ENCODE peak calls at places on chromosomes 3 and 15, in nine cellular contexts. P is astrocyte; C is mesothelial cell of epicardium; L is AG09309; I is cardiac muscle cell; B is tibial nerve; H is lung; Z is left ventricle myocardium inferior; R is CD8-positive, alpha-beta T cell. D is an unnamed sample.

GRCh38 chr3:184741259-184741556 is 29.3 kb upstream of the MAGEF1 start:
- DNase-seq in P (no peak), C (no peak), L (no peak), I (no peak), B (no peak), H (no peak), Z (no peak), R (no peak), D (no peak)

GRCh38 chr3:105502333-105502732 is 135.6 kb downstream of the ALCAM start:
- DNase-seq in P (no peak), C (no peak), L (no peak), I (no peak), B (no peak), H (no peak), Z (no peak), R (no peak), D (no peak)

GRCh38 chr15:101399431-101399830 is 90.1 kb downstream of the PCSK6 start:
- DNase-seq in P (no peak), C (peak), L (no peak), I (no peak), B (no peak), H (no peak), Z (no peak), R (no peak), D (no peak)

GRCh38 chr15:63908986-63909385 is 75.2 kb upstream of the HERC1 start:
- DNase-seq in P (peak), C (no peak), L (no peak), I (no peak), B (no peak), H (no peak), Z (no peak), R (no peak), D (peak)

GRCh38 chr3:47162695-47163022 is 1.3 kb downstream of the SETD2 start:
- DNase-seq in P (no peak), C (no peak), L (no peak), I (no peak), B (no peak), H (no peak), Z (no peak), R (no peak), D (no peak)

GRCh38 chr15:83692820-83693581 is 39.1 kb downstream of the ADAMTSL3 start:
- DNase-seq in P (no peak), C (no peak), L (no peak), I (peak), B (no peak), H (no peak), Z (no peak), R (no peak), D (no peak)

GRCh38 chr15:59166156-59166555 is 40.5 kb upstream of the LDHAL6B start:
- DNase-seq in P (no peak), C (no peak), L (peak), I (no peak), B (no peak), H (no peak), Z (no peak), R (no peak), D (no peak)

GRCh38 chr15:70066422-70066821 is 31.3 kb downstream of the TLE3 start:
- DNase-seq in P (no peak), C (no peak), L (no peak), I (no peak), B (no peak), H (no peak), Z (no peak), R (no peak), D (peak)

GRCh38 chr15:100560323-100560722 is 31.6 kb upstream of the CERS3 start:
- DNase-seq in P (no peak), C (no peak), L (no peak), I (no peak), B (no peak), H (no peak), Z (no peak), R (no peak), D (no peak)

GRCh38 chr3:146469206-146470017 is at the start of gene PLSCR2:
- DNase-seq in P (no peak), C (no peak), L (no peak), I (peak), B (peak), H (peak), Z (peak), R (peak), D (no peak)

GRCh38 chr3:61315874-61316273 is 64.6 kb upstream of the FHIT start:
- DNase-seq in P (no peak), C (peak), L (no peak), I (peak), B (no peak), H (no peak), Z (no peak), R (no peak), D (no peak)

GRCh38 chr3:146781059-146781458 is 175.9 kb upstream of the PLSCR5 start:
- DNase-seq in P (no peak), C (no peak), L (no peak), I (no peak), B (no peak), H (no peak), Z (no peak), R (no peak), D (no peak)

GRCh38 chr3:9349321-9350117 is 13.3 kb upstream of the THUMPD3 start:
- DNase-seq in P (peak), C (no peak), L (peak), I (no peak), B (no peak), H (no peak), Z (no peak), R (no peak), D (peak)

GRCh38 chr3:29567505-29567904 is 286.6 kb downstream of the RBMS3 start:
- DNase-seq in P (no peak), C (no peak), L (no peak), I (no peak), B (no peak), H (no peak), Z (no peak), R (no peak), D (no peak)

GRCh38 chr15:77634266-77634962 is 1.7 kb upstream of the LINGO1 start:
- DNase-seq in P (peak), C (peak), L (no peak), I (peak), B (peak), H (peak), Z (peak), R (peak), D (peak)

GRCh38 chr15:64284037-64284436 is 71.9 kb downstream of the CSNK1G1 start:
- DNase-seq in P (peak), C (no peak), L (peak), I (no peak), B (peak), H (no peak), Z (no peak), R (no peak), D (peak)

GRCh38 chr3:38397320-38397719 is 50.7 kb downstream of the XYLB start:
- DNase-seq in P (peak), C (peak), L (no peak), I (peak), B (no peak), H (peak), Z (peak), R (no peak), D (no peak)

GRCh38 chr3:65376426-65376825 is 662.3 kb downstream of the MAGI1 start:
- DNase-seq in P (no peak), C (no peak), L (no peak), I (no peak), B (no peak), H (no peak), Z (no peak), R (no peak), D (no peak)

GRCh38 chr3:101814835-101815234 is 34.5 kb upstream of the NFKBIZ start:
- DNase-seq in P (no peak), C (no peak), L (no peak), I (no peak), B (no peak), H (no peak), Z (no peak), R (no peak), D (no peak)

GRCh38 chr3:187958432-187959003 is 195.4 kb upstream of the LPP start:
- DNase-seq in P (no peak), C (no peak), L (no peak), I (no peak), B (no peak), H (no peak), Z (no peak), R (peak), D (no peak)

GRCh38 chr3:81760924-81761903 is at the start of gene GBE1:
- DNase-seq in P (peak), C (peak), L (peak), I (peak), B (peak), H (peak), Z (peak), R (peak), D (peak)
- TF ChIP-seq CTCF in P (peak), C (no peak), L (peak), I (peak), B (peak), H (peak), Z (peak), R (peak), D (peak)

DNA sequence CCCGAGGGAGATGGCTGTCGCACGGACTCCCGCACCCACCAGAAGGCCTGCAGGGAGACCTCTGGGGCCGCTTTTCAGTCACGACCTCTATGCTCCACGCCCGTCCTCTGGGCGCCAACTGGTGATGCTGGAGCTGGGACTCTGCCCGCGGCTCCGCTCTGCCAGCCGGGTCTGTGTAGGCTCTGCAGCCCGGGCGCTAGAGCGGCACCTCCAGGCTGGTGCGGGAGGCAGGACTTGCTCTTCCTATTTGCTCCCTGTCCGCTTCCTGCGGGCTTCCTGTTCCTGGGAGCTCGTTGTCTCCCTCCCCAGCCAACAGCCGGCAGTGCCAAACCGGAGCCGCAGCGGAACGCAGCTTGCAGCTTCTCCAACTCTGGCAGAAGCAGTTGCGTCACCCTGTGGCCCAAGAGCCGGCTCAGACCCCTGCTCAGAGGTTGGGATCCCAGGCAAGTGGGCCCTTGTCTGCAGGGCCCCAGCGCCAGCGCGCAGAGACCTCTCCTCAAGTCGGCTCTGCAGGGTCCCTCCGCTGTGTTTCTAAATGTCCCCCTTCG is 285.9 kb downstream of the XXYLT1 start:
- DNase-seq in P (peak), C (peak), L (no peak), I (peak), B (peak), H (peak), Z (peak), R (no peak), D (peak)
- TF ChIP-seq CTCF in P (peak), C (no peak), L (peak), I (peak), B (peak), H (no peak), Z (peak), R (no peak), D (peak)

GRCh38 chr3:175075269-175075668 is 216.1 kb downstream of the NAALADL2 start:
- DNase-seq in P (peak), C (no peak), L (no peak), I (no peak), B (no peak), H (no peak), Z (no peak), R (no peak), D (no peak)
- TF ChIP-seq CTCF in P (no peak), C (no peak), L (no peak), I (no peak), B (no peak), H (no peak), Z (no peak), R (no peak), D (no peak)

GRCh38 chr3:6989608-6990291 is 128.8 kb downstream of the GRM7 start:
- DNase-seq in P (no peak), C (no peak), L (no peak), I (no peak), B (no peak), H (no peak), Z (no peak), R (no peak), D (no peak)

GRCh38 chr3:6994081-6994668 is 133.3 kb downstream of the GRM7 start:
- DNase-seq in P (peak), C (no peak), L (no peak), I (peak), B (no peak), H (no peak), Z (no peak), R (no peak), D (no peak)
- TF ChIP-seq CTCF in P (no peak), C (no peak), L (no peak), I (no peak), B (no peak), H (no peak), Z (peak), R (no peak), D (peak)

GRCh38 chr15:24039683-24040082 is 352.6 kb upstream of the NDN start:
- DNase-seq in P (no peak), C (no peak), L (no peak), I (no peak), B (no peak), H (no peak), Z (no peak), R (no peak), D (no peak)
- TF ChIP-seq CTCF in P (peak), C (no peak), L (no peak), I (no peak), B (no peak), H (no peak), Z (no peak), R (no peak), D (no peak)

GRCh38 chr3:17195856-17196604 is 311.3 kb downstream of the PLCL2 start:
- DNase-seq in P (no peak), C (no peak), L (peak), I (peak), B (no peak), H (no peak), Z (no peak), R (no peak), D (no peak)
- TF ChIP-seq CTCF in P (no peak), C (no peak), L (peak), I (peak), B (no peak), H (no peak), Z (peak), R (no peak), D (peak)

DNA sequence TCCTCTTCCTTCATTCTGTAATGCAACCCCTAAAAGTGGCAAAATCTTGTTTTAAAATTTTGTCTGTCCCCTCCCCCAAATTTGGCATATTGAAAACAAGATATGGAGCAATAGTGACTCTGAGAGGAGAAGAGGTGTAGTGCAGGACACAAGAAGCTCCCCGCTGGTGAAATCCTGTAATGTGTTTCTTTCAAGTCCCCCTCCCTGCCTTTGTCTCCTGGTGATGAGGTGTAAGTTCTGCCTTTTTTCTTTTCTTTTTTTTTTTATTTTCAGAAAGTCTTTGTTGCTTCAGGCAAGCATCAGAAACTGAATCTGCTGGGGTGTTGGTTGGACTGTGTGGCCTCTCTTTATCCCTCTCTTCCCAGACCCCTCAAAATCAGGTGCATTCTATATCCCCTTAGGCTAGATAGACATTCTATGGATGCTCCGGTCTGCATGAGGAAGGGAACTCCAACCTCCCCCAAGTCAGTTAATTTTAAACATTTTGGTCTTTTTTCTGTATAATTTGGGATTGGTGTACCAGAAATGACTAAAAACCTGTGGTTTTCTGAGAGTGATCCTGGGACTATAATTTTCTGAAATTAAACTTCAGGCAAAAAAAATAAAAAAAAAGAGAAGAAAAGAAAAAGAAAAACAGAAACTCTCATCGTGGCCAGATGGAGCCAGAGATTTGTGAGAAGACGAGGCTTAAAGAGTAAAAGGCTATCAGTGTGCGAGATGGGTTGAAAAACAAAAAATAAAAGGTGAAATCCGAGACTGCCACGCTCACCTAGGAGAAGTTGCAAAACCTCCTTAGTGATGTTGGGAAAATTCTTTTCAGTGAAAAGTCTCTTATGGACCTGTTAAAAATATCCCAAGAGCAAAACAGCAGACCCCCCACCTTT is 21.4 kb downstream of the ACKR2 start:
- DNase-seq in P (no peak), C (no peak), L (no peak), I (peak), B (no peak), H (no peak), Z (no peak), R (no peak), D (no peak)
- TF ChIP-seq CTCF in P (peak), C (no peak), L (peak), I (peak), B (peak), H (no peak), Z (peak), R (peak), D (peak)

D was measured in HFFc6.